ENCODE peak calls at places on chromosome 5, in six cellular contexts. K is pancreas, D is HFFc6, I is activated B cell treated with CpG ODN at 0.5 μM for 24 hours, U is astrocyte of the cerebellum, Z is fibroblast of villous mesenchyme. O is an unnamed sample.

GRCh38 chr5:79924936-79925893 is 65.8 kb downstream of the MTX3 start:
- DNase-seq in Z (peak), D (peak), I (no peak), U (no peak), K (no peak), O (no peak)

GRCh38 chr5:66639036-66639435 is 42.8 kb downstream of the MAST4 start:
- DNase-seq in Z (no peak), D (no peak), I (no peak), U (no peak), K (no peak), O (no peak)

GRCh38 chr5:51378778-51379652 is 4.2 kb upstream of the ISL1 start:
- DNase-seq in Z (no peak), D (peak), K (no peak), U (peak), I (no peak), O (no peak)

GRCh38 chr5:154313360-154314017 is 123.0 kb downstream of the GALNT10 start:
- DNase-seq in K (no peak), I (no peak), D (no peak), U (no peak), Z (no peak), O (peak)

GRCh38 chr5:9479361-9479760 is 66.5 kb downstream of the SEMA5A start:
- DNase-seq in I (no peak), Z (peak), D (peak), K (no peak), U (peak), O (no peak)

GRCh38 chr5:134006119-134006514 is 1.3 kb upstream of the VDAC1 start:
- DNase-seq in Z (no peak), D (no peak), K (no peak), I (no peak), U (no peak), O (no peak)

GRCh38 chr5:66516535-66516934 is 79.7 kb upstream of the MAST4 start:
- DNase-seq in Z (no peak), I (no peak), U (no peak), D (no peak), K (no peak), O (no peak)

GRCh38 chr5:142403583-142403982 is 78.8 kb upstream of the SPRY4 start:
- DNase-seq in K (no peak), D (no peak), Z (no peak), U (no peak), I (no peak), O (no peak)

GRCh38 chr5:171745602-171746001 is 40.0 kb upstream of the SMIM23 start:
- DNase-seq in K (no peak), I (no peak), U (no peak), Z (no peak), D (no peak), O (no peak)

GRCh38 chr5:146680846-146681585 is 165.0 kb upstream of the GPR151 start:
- DNase-seq in U (no peak), I (no peak), Z (peak), K (no peak), D (no peak), O (no peak)

GRCh38 chr5:77080905-77081304 is 6.2 kb downstream of the ZBED3 start:
- DNase-seq in Z (no peak), D (no peak), U (no peak), I (no peak), K (no peak), O (no peak)

GRCh38 chr5:73996181-73996770 is 370.3 kb downstream of the ARHGEF28 start:
- DNase-seq in I (no peak), D (no peak), K (no peak), U (no peak), Z (no peak), O (no peak)

GRCh38 chr5:17222679-17223078 is 5.2 kb downstream of the BASP1 start:
- DNase-seq in K (no peak), Z (peak), U (no peak), I (no peak), D (no peak), O (no peak)

GRCh38 chr5:30040483-30041116 is 1152.9 kb upstream of the CDH6 start:
- DNase-seq in D (peak), K (no peak), I (no peak), U (peak), Z (peak), O (no peak)

GRCh38 chr5:73743161-73743560 is 117.2 kb downstream of the ARHGEF28 start:
- DNase-seq in D (no peak), K (no peak), I (no peak), U (no peak), Z (no peak), O (no peak)

GRCh38 chr5:168047043-168047668 is 244.3 kb upstream of the WWC1 start:
- DNase-seq in I (no peak), D (peak), U (peak), Z (peak), K (peak), O (peak)

GRCh38 chr5:7813576-7813975 is 37.4 kb downstream of the CFAP90 start:
- DNase-seq in K (no peak), D (no peak), I (no peak), Z (peak), U (no peak), O (no peak)

GRCh38 chr5:150848271-150848670 is 1.9 kb downstream of the IRGM start:
- DNase-seq in I (no peak), Z (no peak), K (no peak), U (no peak), D (peak), O (no peak)

GRCh38 chr5:136043968-136044610 is 15.3 kb downstream of the TGFBI start:
- DNase-seq in Z (no peak), D (no peak), I (no peak), K (no peak), U (no peak), O (no peak)

GRCh38 chr5:145471831-145472616 is 363.1 kb downstream of the PRELID2 start:
- DNase-seq in Z (no peak), K (peak), D (peak), U (no peak), I (no peak), O (no peak)

GRCh38 chr5:110865400-110866094 is 126.7 kb downstream of the SLC25A46 start:
- DNase-seq in Z (peak), D (peak), U (no peak), I (no peak), K (no peak), O (no peak)

GRCh38 chr5:140965905-140966292 is 377 bp upstream of the PCDHAC2 start:
- DNase-seq in K (peak), U (no peak), Z (no peak), D (no peak), I (no peak), O (peak)

GRCh38 chr5:157046041-157046440 is 12.9 kb downstream of the HAVCR1 start:
- DNase-seq in U (no peak), Z (no peak), I (no peak), K (peak), D (no peak), O (no peak)

GRCh38 chr5:96111080-96111756 is 149.6 kb upstream of the ELL2 start:
- DNase-seq in I (no peak), Z (no peak), D (no peak), U (no peak), K (no peak), O (no peak)

GRCh38 chr5:21806943-21807342 is 1046.2 kb downstream of the CDH12 start:
- DNase-seq in K (no peak), I (no peak), U (no peak), Z (no peak), D (no peak), O (no peak)

GRCh38 chr5:115068239-115069086 is 101.2 kb downstream of the TRIM36 start:
- DNase-seq in D (peak), U (no peak), I (no peak), K (no peak), Z (peak), O (no peak)

GRCh38 chr5:40318378-40318777 is 361.3 kb upstream of the PTGER4 start:
- DNase-seq in D (no peak), U (no peak), I (no peak), Z (no peak), K (no peak), O (no peak)

GRCh38 chr5:6000867-6001266 is 377.5 kb downstream of the MED10 start:
- DNase-seq in D (no peak), K (no peak), Z (no peak), I (no peak), U (no peak), O (no peak)

GRCh38 chr5:67303356-67303755 is 106.8 kb upstream of the CD180 start:
- DNase-seq in I (no peak), U (no peak), D (peak), Z (no peak), K (no peak), O (no peak)

GRCh38 chr5:147417133-147417813 is 92.6 kb downstream of the DPYSL3 start:
- DNase-seq in D (no peak), K (peak), U (peak), Z (peak), I (no peak), O (no peak)

GRCh38 chr5:116137544-116138378 is 52.9 kb downstream of the COMMD10 start:
- DNase-seq in K (no peak), I (no peak), Z (peak), U (peak), D (peak), O (no peak)

GRCh38 chr5:120813551-120813950 is 349.5 kb downstream of the PRR16 start:
- DNase-seq in I (no peak), D (no peak), U (no peak), Z (no peak), K (no peak), O (no peak)

GRCh38 chr5:120818128-120818527 is 354.0 kb downstream of the PRR16 start:
- DNase-seq in D (no peak), K (no peak), I (no peak), U (no peak), Z (no peak), O (no peak)

GRCh38 chr5:120817044-120817985 is 353.2 kb downstream of the PRR16 start:
- DNase-seq in K (no peak), I (no peak), Z (peak), U (no peak), D (peak), O (no peak)
- TF ChIP-seq CTCF in K (no peak), I (no peak), Z (peak), U (peak), D (peak), O (peak)

GRCh38 chr5:2710910-2711309 is 40.6 kb downstream of the IRX2 start:
- DNase-seq in D (no peak), U (no peak), I (no peak), Z (no peak), K (no peak), O (no peak)
- TF ChIP-seq CTCF in D (peak), U (peak), I (no peak), Z (no peak), K (no peak), O (no peak)

GRCh38 chr5:87844866-87845265 is 423.8 kb downstream of the TMEM161B start:
- DNase-seq in I (no peak), D (no peak), Z (no peak), U (no peak), K (no peak), O (no peak)

GRCh38 chr5:87845734-87846133 is 422.9 kb downstream of the TMEM161B start:
- DNase-seq in K (no peak), Z (no peak), D (no peak), U (no peak), I (no peak), O (no peak)

DNA sequence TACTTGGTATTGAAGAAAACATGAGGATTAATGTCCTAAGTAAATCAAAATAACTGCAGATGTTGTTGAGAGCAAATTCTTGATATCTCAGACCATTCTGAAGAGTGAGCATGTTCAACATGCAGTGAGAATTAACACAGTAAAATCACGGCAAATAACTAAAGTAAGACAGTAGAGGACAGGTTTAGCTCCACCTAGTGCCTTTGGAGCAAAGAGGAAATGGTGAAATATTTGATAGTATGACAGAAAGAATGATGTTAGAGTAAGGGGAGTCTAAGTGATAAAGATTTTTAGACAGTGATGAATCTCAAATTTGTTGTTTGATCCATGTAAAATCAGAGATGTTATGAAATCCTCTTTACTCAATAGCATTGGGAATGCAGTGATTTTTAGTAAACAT is 424.2 kb downstream of the TMEM161B start:
- DNase-seq in U (no peak), K (no peak), D (no peak), Z (no peak), I (no peak), O (no peak)
- TF ChIP-seq CTCF in U (no peak), K (no peak), D (no peak), Z (no peak), I (no peak), O (no peak)

GRCh38 chr5:52710310-52710971 is 77.3 kb upstream of the ITGA1 start:
- DNase-seq in D (no peak), I (no peak), Z (no peak), U (no peak), K (no peak), O (no peak)
- TF ChIP-seq CTCF in D (no peak), I (no peak), Z (no peak), U (no peak), K (no peak), O (no peak)